ENCODE peak calls at places on chromosome 4, in four cellular contexts. One of them, this sample, is unnamed.

GRCh38 chr4:168868044-168868855 is 141.8 kb downstream of the CBR4 start:
- ATAC-seq in activated naive CD8-positive, alpha-beta T cell treated with anti-CD3 and anti-CD28 coated beads, Interleukin-2, amount 10 ng/mL, durations not matched to agents 7 days and 5 days: no peak
- ATAC-seq in aorta: peak; percentile 15
- ATAC-seq in activated CD8-positive, alpha-beta T cell treated with anti-CD3 and anti-CD28 coated beads for 36 hours: no peak
- ATAC-seq in this sample: no peak

GRCh38 chr4:105715692-105716278 is 7.2 kb downstream of the GSTCD start:
- ATAC-seq in activated CD8-positive, alpha-beta T cell treated with anti-CD3 and anti-CD28 coated beads for 36 hours: no peak
- ATAC-seq in activated naive CD8-positive, alpha-beta T cell treated with anti-CD3 and anti-CD28 coated beads, Interleukin-2, amount 10 ng/mL, durations not matched to agents 7 days and 5 days: no peak
- ATAC-seq in aorta: no peak
- ATAC-seq in this sample: no peak

GRCh38 chr4:88761861-88762523 is 64.4 kb upstream of the NAP1L5 start:
- ATAC-seq in activated CD8-positive, alpha-beta T cell treated with anti-CD3 and anti-CD28 coated beads for 36 hours: no peak
- ATAC-seq in activated naive CD8-positive, alpha-beta T cell treated with anti-CD3 and anti-CD28 coated beads, Interleukin-2, amount 10 ng/mL, durations not matched to agents 7 days and 5 days: no peak
- ATAC-seq in aorta: no peak
- ATAC-seq in this sample: no peak

GRCh38 chr4:82284475-82284857 is 89.3 kb downstream of the HNRNPD start:
- ATAC-seq in aorta: no peak
- ATAC-seq in activated naive CD8-positive, alpha-beta T cell treated with anti-CD3 and anti-CD28 coated beads, Interleukin-2, amount 10 ng/mL, durations not matched to agents 7 days and 5 days: no peak
- ATAC-seq in activated CD8-positive, alpha-beta T cell treated with anti-CD3 and anti-CD28 coated beads for 36 hours: no peak
- ATAC-seq in this sample: no peak

GRCh38 chr4:99649778-99650177 is 7.8 kb downstream of the C4orf54 start:
- ATAC-seq in activated CD8-positive, alpha-beta T cell treated with anti-CD3 and anti-CD28 coated beads for 36 hours: no peak
- ATAC-seq in activated naive CD8-positive, alpha-beta T cell treated with anti-CD3 and anti-CD28 coated beads, Interleukin-2, amount 10 ng/mL, durations not matched to agents 7 days and 5 days: no peak
- ATAC-seq in aorta: no peak
- ATAC-seq in this sample: no peak

GRCh38 chr4:70927502-70928139 is 25.5 kb downstream of the MOB1B start:
- ATAC-seq in aorta: no peak
- ATAC-seq in activated naive CD8-positive, alpha-beta T cell treated with anti-CD3 and anti-CD28 coated beads, Interleukin-2, amount 10 ng/mL, durations not matched to agents 7 days and 5 days: peak; percentile 58
- ATAC-seq in activated CD8-positive, alpha-beta T cell treated with anti-CD3 and anti-CD28 coated beads for 36 hours: peak; percentile 68
- ATAC-seq in this sample: peak; percentile 38

GRCh38 chr4:151325320-151326246 is at the start of gene SH3D19:
- ATAC-seq in activated naive CD8-positive, alpha-beta T cell treated with anti-CD3 and anti-CD28 coated beads, Interleukin-2, amount 10 ng/mL, durations not matched to agents 7 days and 5 days: peak; percentile 30
- ATAC-seq in aorta: peak; percentile 93
- ATAC-seq in activated CD8-positive, alpha-beta T cell treated with anti-CD3 and anti-CD28 coated beads for 36 hours: no peak
- ATAC-seq in this sample: no peak

GRCh38 chr4:74366367-74366891 is 1.5 kb downstream of the EREG start:
- ATAC-seq in activated naive CD8-positive, alpha-beta T cell treated with anti-CD3 and anti-CD28 coated beads, Interleukin-2, amount 10 ng/mL, durations not matched to agents 7 days and 5 days: no peak
- ATAC-seq in activated CD8-positive, alpha-beta T cell treated with anti-CD3 and anti-CD28 coated beads for 36 hours: no peak
- ATAC-seq in aorta: no peak
- ATAC-seq in this sample: no peak

GRCh38 chr4:77022581-77023133 is 53.1 kb downstream of the CCNI start:
- ATAC-seq in aorta: no peak
- ATAC-seq in activated CD8-positive, alpha-beta T cell treated with anti-CD3 and anti-CD28 coated beads for 36 hours: no peak
- ATAC-seq in activated naive CD8-positive, alpha-beta T cell treated with anti-CD3 and anti-CD28 coated beads, Interleukin-2, amount 10 ng/mL, durations not matched to agents 7 days and 5 days: no peak
- ATAC-seq in this sample: no peak

GRCh38 chr4:16024009-16024408 is 59.8 kb downstream of the PROM1 start:
- ATAC-seq in activated naive CD8-positive, alpha-beta T cell treated with anti-CD3 and anti-CD28 coated beads, Interleukin-2, amount 10 ng/mL, durations not matched to agents 7 days and 5 days: no peak
- ATAC-seq in aorta: no peak
- ATAC-seq in activated CD8-positive, alpha-beta T cell treated with anti-CD3 and anti-CD28 coated beads for 36 hours: no peak
- ATAC-seq in this sample: no peak

GRCh38 chr4:6794189-6794588 is 11.7 kb downstream of the KIAA0232 start:
- ATAC-seq in aorta: no peak
- ATAC-seq in activated naive CD8-positive, alpha-beta T cell treated with anti-CD3 and anti-CD28 coated beads, Interleukin-2, amount 10 ng/mL, durations not matched to agents 7 days and 5 days: peak; percentile 67
- ATAC-seq in activated CD8-positive, alpha-beta T cell treated with anti-CD3 and anti-CD28 coated beads for 36 hours: peak; percentile 24
- ATAC-seq in this sample: no peak

This sample was measured in activated CD4-positive, CD25-positive, alpha-beta regulatory T cell treated with anti-CD3 and anti-CD28 coated beads, Interleukin-2, amount 50 U/mL, for 24 hours.